ENCODE peak calls at places on chromosomes 1 and 21, in six cellular contexts. One of them, this sample, is unnamed.

GRCh38 chr1:17066530-17067426 is 12.9 kb upstream of the SDHB start:
- DNase-seq in HCT116: no peak
- DNase-seq in A549: no peak
- DNase-seq in SK-N-SH: no peak
- DNase-seq in Panc1: no peak
- DNase-seq in HepG2: no peak
- DNase-seq in this sample: no peak

GRCh38 chr1:167516404-167517388 is 1.6 kb downstream of the CD247 start:
- DNase-seq in HCT116: no peak
- DNase-seq in A549: no peak
- DNase-seq in SK-N-SH: no peak
- DNase-seq in Panc1: no peak
- DNase-seq in HepG2: no peak
- DNase-seq in this sample: no peak

GRCh38 chr1:185528084-185528656 is 206.0 kb upstream of the HMCN1 start:
- DNase-seq in HCT116: no peak
- DNase-seq in A549: no peak
- DNase-seq in SK-N-SH: no peak
- DNase-seq in Panc1: no peak
- DNase-seq in HepG2: no peak
- DNase-seq in this sample: no peak

GRCh38 chr1:47323475-47324105 is 9.6 kb upstream of the STIL start:
- DNase-seq in HCT116: no peak
- DNase-seq in A549: no peak
- DNase-seq in SK-N-SH: no peak
- DNase-seq in Panc1: no peak
- DNase-seq in HepG2: peak
- DNase-seq in this sample: no peak

GRCh38 chr1:160777486-160778089 is 18.4 kb upstream of the LY9 start:
- DNase-seq in HCT116: peak
- DNase-seq in A549: peak
- DNase-seq in SK-N-SH: peak
- DNase-seq in Panc1: peak
- DNase-seq in HepG2: peak
- DNase-seq in this sample: peak

GRCh38 chr1:228955691-228956090 is 220.4 kb downstream of the RHOU start:
- DNase-seq in HCT116: no peak
- DNase-seq in A549: no peak
- DNase-seq in SK-N-SH: no peak
- DNase-seq in Panc1: no peak
- DNase-seq in HepG2: no peak
- DNase-seq in this sample: no peak

GRCh38 chr1:226203693-226204092 is 17.2 kb upstream of the ACBD3 start:
- DNase-seq in HCT116: no peak
- DNase-seq in A549: no peak
- DNase-seq in SK-N-SH: no peak
- DNase-seq in Panc1: no peak
- DNase-seq in HepG2: no peak
- DNase-seq in this sample: no peak

GRCh38 chr1:233520510-233521191 is 93.3 kb upstream of the KCNK1 start:
- DNase-seq in HCT116: peak
- DNase-seq in A549: peak
- DNase-seq in SK-N-SH: no peak
- DNase-seq in Panc1: no peak
- DNase-seq in HepG2: no peak
- DNase-seq in this sample: no peak

GRCh38 chr1:173193639-173194038 is 13.5 kb downstream of the TNFSF4 start:
- DNase-seq in HCT116: no peak
- DNase-seq in A549: no peak
- DNase-seq in SK-N-SH: no peak
- DNase-seq in Panc1: no peak
- DNase-seq in HepG2: no peak
- DNase-seq in this sample: no peak

GRCh38 chr1:41449326-41449921 is 35.1 kb downstream of the EDN2 start:
- DNase-seq in HCT116: no peak
- DNase-seq in A549: no peak
- DNase-seq in SK-N-SH: no peak
- DNase-seq in Panc1: no peak
- DNase-seq in HepG2: no peak
- DNase-seq in this sample: no peak

GRCh38 chr1:67307251-67308060 is at the start of gene IL12RB2:
- DNase-seq in HCT116: no peak
- DNase-seq in A549: no peak
- DNase-seq in SK-N-SH: peak
- DNase-seq in Panc1: no peak
- DNase-seq in HepG2: no peak
- DNase-seq in this sample: peak

GRCh38 chr1:166172106-166172505 is 5.3 kb upstream of the FAM78B start:
- DNase-seq in HCT116: no peak
- DNase-seq in A549: no peak
- DNase-seq in SK-N-SH: no peak
- DNase-seq in Panc1: no peak
- DNase-seq in HepG2: no peak
- DNase-seq in this sample: no peak

GRCh38 chr1:25586181-25586588 is 30.4 kb upstream of the MAN1C1 start:
- DNase-seq in HCT116: no peak
- DNase-seq in A549: no peak
- DNase-seq in SK-N-SH: no peak
- DNase-seq in Panc1: no peak
- DNase-seq in HepG2: no peak
- DNase-seq in this sample: peak

GRCh38 chr1:43438576-43439120 is 15.1 kb downstream of the HYI start:
- DNase-seq in HCT116: no peak
- DNase-seq in A549: no peak
- DNase-seq in SK-N-SH: no peak
- DNase-seq in Panc1: no peak
- DNase-seq in HepG2: no peak
- DNase-seq in this sample: no peak

GRCh38 chr1:94515548-94515947 is 26.0 kb downstream of the F3 start:
- DNase-seq in HCT116: no peak
- DNase-seq in A549: no peak
- DNase-seq in SK-N-SH: no peak
- DNase-seq in Panc1: no peak
- DNase-seq in HepG2: no peak
- DNase-seq in this sample: no peak

GRCh38 chr21:46079357-46080170 is 18.3 kb upstream of the COL6A2 start:
- DNase-seq in HCT116: no peak
- DNase-seq in A549: no peak
- DNase-seq in SK-N-SH: peak
- DNase-seq in Panc1: no peak
- DNase-seq in HepG2: no peak
- DNase-seq in this sample: no peak

GRCh38 chr1:36920801-36921405 is 113.4 kb downstream of the GRIK3 start:
- DNase-seq in HCT116: no peak
- DNase-seq in A549: no peak
- DNase-seq in SK-N-SH: no peak
- DNase-seq in Panc1: no peak
- DNase-seq in HepG2: no peak
- DNase-seq in this sample: no peak

GRCh38 chr1:210558302-210558701 is 229.6 kb downstream of the HHAT start:
- DNase-seq in HCT116: no peak
- DNase-seq in A549: no peak
- DNase-seq in SK-N-SH: peak
- DNase-seq in Panc1: no peak
- DNase-seq in HepG2: no peak
- DNase-seq in this sample: no peak

GRCh38 chr21:37365657-37366487 is 701 bp upstream of the DYRK1A start:
- DNase-seq in HCT116: no peak
- DNase-seq in A549: peak
- DNase-seq in SK-N-SH: no peak
- DNase-seq in Panc1: no peak
- DNase-seq in HepG2: peak
- DNase-seq in this sample: peak

GRCh38 chr1:87632232-87632631 is 303.6 kb downstream of the LMO4 start:
- DNase-seq in HCT116: no peak
- DNase-seq in A549: no peak
- DNase-seq in SK-N-SH: no peak
- DNase-seq in Panc1: no peak
- DNase-seq in HepG2: no peak
- DNase-seq in this sample: no peak

DNA sequence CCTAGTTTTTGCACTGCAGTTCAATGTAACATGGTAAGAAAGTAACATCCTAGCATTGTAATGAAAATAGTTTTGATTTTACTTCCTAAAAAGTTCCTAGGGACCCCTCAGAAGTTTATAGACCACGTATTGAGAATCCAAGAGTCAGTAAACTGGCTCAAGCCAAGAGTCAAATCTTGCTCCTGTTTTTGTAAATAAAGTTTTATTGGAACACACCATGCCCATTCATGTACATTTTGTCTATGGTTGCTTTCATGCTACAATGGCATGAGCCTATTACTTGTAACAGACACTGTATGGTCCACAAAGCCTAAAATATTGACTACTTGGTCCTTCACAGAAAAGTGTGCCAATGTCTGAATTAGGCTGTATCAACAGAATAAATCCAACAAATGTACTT is 301.0 kb downstream of the LMO4 start:
- DNase-seq in HCT116: no peak
- DNase-seq in A549: no peak
- DNase-seq in SK-N-SH: no peak
- DNase-seq in Panc1: no peak
- DNase-seq in HepG2: no peak
- DNase-seq in this sample: no peak
- TF ChIP-seq REST in HCT116: no peak
- TF ChIP-seq REST in A549: no peak
- TF ChIP-seq REST in SK-N-SH: no peak
- TF ChIP-seq REST in Panc1: no peak
- TF ChIP-seq REST in HepG2: no peak
- TF ChIP-seq REST in this sample: no peak

DNA sequence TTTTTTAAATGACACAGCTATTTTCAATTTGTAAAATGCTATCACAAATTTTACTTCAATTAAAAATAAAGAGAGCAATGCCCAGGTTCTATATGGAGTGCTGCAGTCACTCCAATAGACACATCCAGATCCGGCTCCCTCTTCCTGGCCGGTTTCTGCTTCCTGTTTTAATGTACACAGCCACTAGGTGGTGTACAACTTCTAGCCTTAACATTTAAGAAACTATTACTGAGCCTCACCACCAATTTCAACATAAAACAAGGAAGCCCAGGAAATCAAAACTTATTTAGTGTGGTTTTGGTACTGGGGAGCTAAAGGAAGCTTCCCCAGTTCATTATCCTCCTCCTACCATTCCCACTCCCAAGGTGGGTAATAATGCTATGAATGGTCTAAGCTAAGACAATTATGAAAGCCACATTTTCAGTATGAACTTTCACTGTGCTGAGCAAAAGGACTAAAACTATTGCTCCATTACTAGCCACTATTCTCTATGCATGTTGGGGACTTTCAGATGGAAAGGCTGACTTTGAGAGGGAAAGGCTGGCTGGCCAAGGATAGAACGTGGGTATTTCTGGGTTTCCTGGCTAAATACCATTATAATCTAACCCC is 25.5 kb upstream of the MTMR11 start:
- DNase-seq in HCT116: peak
- DNase-seq in A549: peak
- DNase-seq in SK-N-SH: peak
- DNase-seq in Panc1: peak
- DNase-seq in HepG2: peak
- DNase-seq in this sample: peak
- TF ChIP-seq REST in HCT116: no peak
- TF ChIP-seq REST in A549: no peak
- TF ChIP-seq REST in SK-N-SH: no peak
- TF ChIP-seq REST in Panc1: no peak
- TF ChIP-seq REST in HepG2: no peak
- TF ChIP-seq REST in this sample: no peak

GRCh38 chr1:51344276-51344601 is 13.9 kb upstream of the TTC39A start:
- DNase-seq in HCT116: no peak
- DNase-seq in A549: no peak
- DNase-seq in SK-N-SH: no peak
- DNase-seq in Panc1: no peak
- DNase-seq in HepG2: no peak
- DNase-seq in this sample: no peak

GRCh38 chr1:51340380-51340779 is 10.0 kb upstream of the TTC39A start:
- DNase-seq in HCT116: no peak
- DNase-seq in A549: no peak
- DNase-seq in SK-N-SH: no peak
- DNase-seq in Panc1: no peak
- DNase-seq in HepG2: no peak
- DNase-seq in this sample: no peak

GRCh38 chr1:51343624-51344023 is 13.3 kb upstream of the TTC39A start:
- DNase-seq in HCT116: no peak
- DNase-seq in A549: no peak
- DNase-seq in SK-N-SH: no peak
- DNase-seq in Panc1: no peak
- DNase-seq in HepG2: no peak
- DNase-seq in this sample: no peak

GRCh38 chr1:51342591-51343206 is 12.3 kb upstream of the TTC39A start:
- DNase-seq in HCT116: no peak
- DNase-seq in A549: no peak
- DNase-seq in SK-N-SH: no peak
- DNase-seq in Panc1: no peak
- DNase-seq in HepG2: no peak
- DNase-seq in this sample: no peak

GRCh38 chr1:51341876-51342496 is 11.6 kb upstream of the TTC39A start:
- DNase-seq in HCT116: no peak
- DNase-seq in A549: no peak
- DNase-seq in SK-N-SH: no peak
- DNase-seq in Panc1: no peak
- DNase-seq in HepG2: no peak
- DNase-seq in this sample: no peak
- TF ChIP-seq REST in HCT116: no peak
- TF ChIP-seq REST in A549: no peak
- TF ChIP-seq REST in SK-N-SH: no peak
- TF ChIP-seq REST in Panc1: no peak
- TF ChIP-seq REST in HepG2: no peak
- TF ChIP-seq REST in this sample: no peak

GRCh38 chr1:10031461-10031860 is 1.3 kb upstream of the UBE4B start:
- DNase-seq in HCT116: no peak
- DNase-seq in A549: no peak
- DNase-seq in SK-N-SH: no peak
- DNase-seq in Panc1: no peak
- DNase-seq in HepG2: no peak
- DNase-seq in this sample: no peak

GRCh38 chr1:10032287-10032589 is 520 bp upstream of the UBE4B start:
- DNase-seq in HCT116: no peak
- DNase-seq in A549: no peak
- DNase-seq in SK-N-SH: no peak
- DNase-seq in Panc1: no peak
- DNase-seq in HepG2: no peak
- DNase-seq in this sample: no peak

GRCh38 chr1:10032590-10033358 is at the start of gene UBE4B:
- DNase-seq in HCT116: peak
- DNase-seq in A549: peak
- DNase-seq in SK-N-SH: peak
- DNase-seq in Panc1: peak
- DNase-seq in HepG2: peak
- DNase-seq in this sample: peak

DNA sequence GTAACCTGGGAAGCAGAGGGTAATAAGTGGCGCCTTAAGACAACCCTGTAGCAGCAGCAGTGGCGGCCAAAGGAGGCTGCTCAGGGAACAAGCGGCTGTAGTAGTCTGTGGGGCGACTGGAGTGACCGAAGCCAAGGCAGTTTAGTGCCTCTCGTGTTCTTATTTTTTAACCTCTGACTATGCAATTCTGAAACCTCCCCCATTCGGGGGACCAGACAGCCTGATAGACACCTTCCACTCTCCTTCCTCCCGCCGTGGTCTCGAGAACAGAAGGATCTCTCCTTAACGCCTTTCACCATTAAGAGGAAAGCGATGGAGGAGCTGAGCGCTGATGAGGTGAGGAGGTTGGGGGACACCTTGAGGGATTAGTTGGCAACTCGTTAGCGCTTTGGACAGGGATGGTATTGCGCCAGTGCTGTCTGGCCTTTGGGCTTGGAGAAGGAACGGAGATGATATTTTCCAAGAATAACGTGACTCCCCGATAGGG is 644 bp downstream of the UBE4B start:
- DNase-seq in HCT116: peak
- DNase-seq in A549: peak
- DNase-seq in SK-N-SH: no peak
- DNase-seq in Panc1: no peak
- DNase-seq in HepG2: peak
- DNase-seq in this sample: peak
- TF ChIP-seq REST in HCT116: no peak
- TF ChIP-seq REST in A549: no peak
- TF ChIP-seq REST in SK-N-SH: no peak
- TF ChIP-seq REST in Panc1: no peak
- TF ChIP-seq REST in HepG2: no peak
- TF ChIP-seq REST in this sample: no peak